ENCODE peak calls at places on chromosomes 4 and X, in four cellular contexts. H is neuronal stem cell, T is IMR-90, V is H9. S is an unnamed sample.

GRCh38 chrX:9279271-9279596 is 185.6 kb upstream of the TBL1X start:
- DNase-seq in H (no peak), V (no peak), T (peak), S (no peak)

GRCh38 chrX:44872319-44872816 is 620 bp upstream of the KDM6A start:
- DNase-seq in V (no peak), H (no peak), T (peak), S (no peak)

GRCh38 chr4:40303751-40304150 is 31.4 kb upstream of the CHRNA9 start:
- DNase-seq in V (no peak), T (no peak), H (no peak), S (no peak)

GRCh38 chrX:154051210-154051810 is 31.6 kb upstream of the IRAK1 start:
- DNase-seq in V (peak), H (peak), T (peak), S (peak)

GRCh38 chr4:147019061-147019460 is 73.4 kb upstream of the TTC29 start:
- DNase-seq in H (peak), T (peak), V (peak), S (peak)

GRCh38 chr4:112075129-112075753 is 70.0 kb upstream of the FAM241A start:
- DNase-seq in V (peak), T (peak), H (peak), S (peak)

GRCh38 chr4:41427306-41427882 is 110.6 kb upstream of the LIMCH1 start:
- DNase-seq in V (no peak), H (no peak), T (no peak), S (no peak)

GRCh38 chr4:83889802-83890201 is 353.9 kb downstream of the GPAT3 start:
- DNase-seq in H (no peak), T (peak), V (no peak), S (no peak)

GRCh38 chr4:40437741-40438383 is 102.7 kb downstream of the CHRNA9 start:
- DNase-seq in H (no peak), T (no peak), V (no peak), S (no peak)

GRCh38 chr4:52789774-52790173 is 38.5 kb upstream of the ERVMER34-1 start:
- DNase-seq in T (no peak), V (no peak), H (no peak), S (no peak)

GRCh38 chr4:119233750-119234149 is 21.2 kb downstream of the USP53 start:
- DNase-seq in V (no peak), T (no peak), H (no peak), S (no peak)

GRCh38 chrX:19121898-19122640 is at the start of gene ADGRG2:
- DNase-seq in V (peak), T (peak), H (peak), S (peak)

GRCh38 chr4:31613946-31614623 is 893.9 kb downstream of the PCDH7 start:
- DNase-seq in V (peak), T (no peak), H (peak), S (peak)

GRCh38 chrX:149286940-149287349 is 218.2 kb downstream of the IDS start:
- DNase-seq in V (peak), T (peak), H (peak), S (peak)

GRCh38 chr4:8613421-8614364 is 21.1 kb downstream of the CPZ start:
- DNase-seq in H (no peak), T (no peak), V (no peak), S (no peak)

GRCh38 chr4:14404730-14405129 is 597.6 kb upstream of the CPEB2 start:
- DNase-seq in H (no peak), T (no peak), V (no peak), S (no peak)

GRCh38 chrX:126339926-126340325 is 173.8 kb upstream of the DCAF12L2 start:
- DNase-seq in V (no peak), H (no peak), T (no peak), S (no peak)

GRCh38 chr4:99652596-99653436 is 4.8 kb downstream of the C4orf54 start:
- DNase-seq in H (no peak), T (no peak), V (no peak), S (no peak)

GRCh38 chr4:145580906-145581305 is 38.3 kb upstream of the MMAA start:
- DNase-seq in T (no peak), V (no peak), H (no peak), S (no peak)

GRCh38 chrX:13357925-13358324 is 38.1 kb upstream of the ATXN3L start:
- DNase-seq in H (peak), V (no peak), T (peak), S (peak)

GRCh38 chr4:68349361-68350360 is at the start of gene YTHDC1:
- DNase-seq in V (peak), H (peak), T (peak), S (peak)
- H2BK15ac ChIP-seq in V (no peak), H (peak), T (peak), S (no peak)

DNA sequence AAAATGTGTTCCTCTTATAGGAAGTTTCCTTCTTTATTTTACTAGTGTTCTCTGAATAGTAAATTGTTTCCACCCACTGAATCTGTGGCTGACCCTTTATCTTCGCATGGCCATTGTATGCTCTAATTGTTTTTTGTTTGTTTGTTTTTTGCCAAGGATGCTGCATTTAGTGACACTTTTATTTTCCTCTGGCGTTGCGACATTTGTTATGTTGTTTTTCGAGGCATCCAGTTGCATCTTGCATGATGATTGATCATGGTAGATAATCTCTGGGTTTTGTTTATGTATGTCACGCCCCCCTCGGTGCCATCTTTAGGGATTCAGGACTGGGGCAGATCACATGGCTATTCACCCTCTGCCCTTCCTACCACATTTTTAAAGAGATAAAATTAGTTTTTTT is 2.2 kb downstream of the NMU start:
- DNase-seq in T (no peak), V (no peak), H (no peak), S (peak)
- H3K9ac ChIP-seq in T (no peak), V (no peak), H (no peak), S (no peak)

DNA sequence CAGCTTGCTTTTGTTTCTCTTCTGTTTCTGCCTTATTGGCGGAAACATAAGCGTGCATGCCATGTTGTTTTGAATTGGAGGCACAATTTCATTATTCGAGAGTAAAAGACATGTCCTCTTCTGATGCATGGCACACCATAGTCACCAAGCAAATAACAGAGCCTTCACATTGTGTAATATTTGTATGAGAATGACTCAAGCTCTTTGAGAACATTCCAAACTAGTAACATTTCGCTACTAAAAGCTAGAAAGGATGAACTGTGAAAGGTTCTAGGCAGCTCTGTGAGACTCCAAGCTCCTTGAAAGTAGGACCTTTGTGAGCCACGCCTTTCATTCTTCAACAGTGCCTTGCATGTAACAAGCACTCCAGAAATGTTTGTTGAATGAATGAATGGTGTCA is 9.2 kb upstream of the ANXA3 start:
- DNase-seq in T (peak), H (no peak), V (no peak), S (no peak)
- H2BK15ac ChIP-seq in T (no peak), H (no peak), V (no peak), S (no peak)

DNA sequence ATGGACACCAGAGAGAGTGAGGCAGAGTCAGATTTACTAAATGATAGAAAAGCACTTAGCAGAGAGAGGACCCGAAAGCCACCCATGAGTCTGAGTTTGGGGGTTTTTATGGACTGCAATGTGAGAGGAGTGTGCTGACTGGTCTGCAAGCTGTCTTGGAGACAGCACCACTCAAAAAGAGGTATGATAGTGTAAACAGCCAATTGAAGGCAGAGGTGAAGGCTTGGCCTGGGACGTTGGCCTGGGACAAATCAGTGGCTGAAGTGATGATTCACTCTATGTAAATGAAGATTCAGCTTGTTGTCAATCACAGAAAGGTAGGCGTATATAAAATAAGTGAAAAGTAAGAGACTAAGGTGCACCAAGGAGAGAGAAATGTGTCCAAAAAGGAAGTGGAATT is 217.6 kb upstream of the ZFP42 start:
- DNase-seq in T (no peak), H (no peak), V (no peak), S (no peak)
- H3K9ac ChIP-seq in T (no peak), H (no peak), V (no peak), S (no peak)

GRCh38 chr4:3811621-3812020 is 45.4 kb downstream of the ADRA2C start:
- DNase-seq in H (no peak), T (no peak), V (no peak), S (no peak)

GRCh38 chr4:3809451-3810110 is 43.4 kb downstream of the ADRA2C start:
- DNase-seq in H (no peak), V (no peak), T (no peak), S (no peak)

GRCh38 chr4:3812211-3812934 is 46.2 kb downstream of the ADRA2C start:
- DNase-seq in V (no peak), T (no peak), H (no peak), S (no peak)

GRCh38 chr4:3810111-3810680 is 44.0 kb downstream of the ADRA2C start:
- DNase-seq in V (no peak), H (no peak), T (no peak), S (no peak)

DNA sequence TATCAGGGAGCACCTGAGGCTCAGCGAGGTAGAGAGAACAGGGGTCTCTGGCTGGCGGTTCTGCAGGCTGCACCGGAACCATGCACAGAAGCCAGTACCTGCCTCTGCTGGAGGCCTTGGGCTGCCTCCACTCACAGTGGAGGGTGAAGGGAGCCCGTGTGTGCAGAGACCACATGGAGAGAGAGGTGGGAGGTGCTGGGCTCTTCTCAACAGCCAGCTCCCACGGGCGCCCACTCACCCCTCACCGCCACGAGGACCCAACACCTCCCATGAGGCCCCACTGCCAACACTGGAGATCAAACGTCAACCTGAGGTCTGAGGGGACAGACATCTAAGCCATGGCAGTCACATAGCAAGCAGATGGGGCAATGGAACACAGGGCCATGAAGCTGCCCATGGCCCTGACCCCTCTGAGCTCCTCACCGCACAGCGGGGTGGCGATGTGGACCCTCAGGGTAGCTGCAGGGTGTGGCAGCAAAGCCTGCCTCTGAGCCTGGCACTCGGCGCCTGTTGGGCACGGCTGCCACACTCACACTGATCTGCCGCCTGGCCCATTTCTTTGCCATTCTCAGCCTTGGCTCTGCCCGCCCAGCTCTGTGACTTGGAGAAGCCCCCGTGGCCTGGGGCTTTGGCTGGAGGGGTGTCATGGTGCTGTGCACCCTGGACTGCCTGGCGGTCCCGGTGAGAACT is 44.8 kb downstream of the ADRA2C start:
- DNase-seq in H (no peak), V (no peak), T (no peak), S (no peak)
- H2BK15ac ChIP-seq in H (peak), V (no peak), T (no peak), S (no peak)

GRCh38 chr4:184457530-184458249 is 16.7 kb downstream of the IRF2 start:
- DNase-seq in V (no peak), T (no peak), H (no peak), S (no peak)

GRCh38 chr4:184456337-184456736 is 18.0 kb downstream of the IRF2 start:
- DNase-seq in V (no peak), H (no peak), T (no peak), S (no peak)

GRCh38 chr4:184460495-184461285 is 13.7 kb downstream of the IRF2 start:
- DNase-seq in T (no peak), V (no peak), H (no peak), S (no peak)

GRCh38 chr4:184461711-184462110 is 12.6 kb downstream of the IRF2 start:
- DNase-seq in T (no peak), H (no peak), V (no peak), S (peak)

GRCh38 chr4:184459413-184459812 is 14.9 kb downstream of the IRF2 start:
- DNase-seq in H (no peak), V (no peak), T (peak), S (no peak)
- H3K9ac ChIP-seq in H (no peak), V (no peak), T (no peak), S (no peak)

DNA sequence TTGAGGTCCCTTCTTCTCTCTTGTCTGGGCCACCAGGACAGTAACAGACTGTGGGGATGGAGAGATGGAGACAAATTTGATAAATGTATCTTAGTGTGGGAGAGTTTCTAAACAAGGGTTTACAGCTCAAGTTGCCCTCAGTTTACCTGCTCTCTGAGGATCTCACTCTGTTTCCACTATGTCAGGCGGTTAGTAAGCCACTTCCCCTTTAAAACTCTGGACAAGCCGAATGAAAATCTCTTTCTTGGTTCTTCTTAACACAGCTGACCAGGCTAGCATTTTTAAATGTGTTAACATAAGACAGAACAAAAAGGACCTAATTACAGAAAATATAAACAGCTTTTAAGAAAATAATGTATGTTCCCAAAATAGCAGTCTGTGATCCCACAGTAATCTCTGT is 2.9 kb upstream of the SCARB2 start:
- DNase-seq in T (no peak), H (no peak), V (no peak), S (no peak)
- H2BK15ac ChIP-seq in T (peak), H (no peak), V (no peak), S (no peak)

GRCh38 chr4:38160487-38161207 is 200.4 kb downstream of the PTTG2 start:
- DNase-seq in T (peak), V (no peak), H (peak), S (peak)

GRCh38 chr4:38154681-38155588 is 194.7 kb downstream of the PTTG2 start:
- DNase-seq in V (no peak), H (no peak), T (no peak), S (no peak)

GRCh38 chr4:38154251-38154650 is 194.1 kb downstream of the PTTG2 start:
- DNase-seq in T (peak), V (no peak), H (no peak), S (no peak)

GRCh38 chr4:38155589-38156294 is 195.5 kb downstream of the PTTG2 start:
- DNase-seq in H (no peak), T (no peak), V (no peak), S (no peak)

GRCh38 chr4:38157592-38157991 is 197.4 kb downstream of the PTTG2 start:
- DNase-seq in T (no peak), V (no peak), H (no peak), S (no peak)
- H3K9ac ChIP-seq in T (no peak), V (no peak), H (no peak), S (no peak)

S was measured in mesendoderm.